ENCODE peak calls at places on chromosome 11, in five cellular contexts. L is uterus; K is GM12865; Z is AG08395; E is stimulated activated CD4-positive, alpha-beta T cell treated with anti-CD3 and anti-CD28 coated beads, TNF-alpha, amount 100 ng/mL, for 48 hours. P is an unnamed sample.

GRCh38 chr11:130816516-130816915 is 99.8 kb downstream of the SNX19 start:
- DNase-seq in Z (no peak), L (no peak), E (no peak), K (no peak), P (no peak)

GRCh38 chr11:114774599-114775365 is 96.5 kb downstream of the NXPE2 start:
- DNase-seq in Z (peak; percentile 39), E (no peak), L (no peak), K (peak; percentile 42), P (peak; percentile 70)

GRCh38 chr11:82899191-82899820 is 924 bp downstream of the PRCP start:
- DNase-seq in E (no peak), K (peak; percentile 24), Z (no peak), L (no peak), P (peak; percentile 88)

GRCh38 chr11:57214494-57214893 is 22.6 kb downstream of the APLNR start:
- DNase-seq in E (no peak), K (no peak), L (peak; percentile 46), Z (peak; percentile 88), P (no peak)

GRCh38 chr11:6855971-6856542 is 6.8 kb upstream of the OR10A2 start:
- DNase-seq in K (no peak), E (no peak), L (peak; percentile 15), Z (no peak), P (no peak)

GRCh38 chr11:94858012-94858705 is 90.0 kb downstream of the AMOTL1 start:
- DNase-seq in K (no peak), Z (no peak), L (no peak), E (no peak), P (no peak)

GRCh38 chr11:5556596-5557188 is 8.4 kb upstream of the OR52H1 start:
- DNase-seq in K (no peak), L (no peak), E (no peak), Z (no peak), P (no peak)

GRCh38 chr11:9827700-9828099 is 163.8 kb downstream of the SWAP70 start:
- DNase-seq in K (no peak), Z (no peak), L (no peak), E (no peak), P (no peak)

GRCh38 chr11:129933866-129934265 is 38.5 kb upstream of the NFRKB start:
- DNase-seq in E (no peak), L (no peak), Z (no peak), K (no peak), P (no peak)

GRCh38 chr11:82631722-82632630 is 101.7 kb downstream of the FAM181B start:
- DNase-seq in L (no peak), K (peak; percentile 69), Z (no peak), E (no peak), P (no peak)

GRCh38 chr11:118095493-118095892 is 8.7 kb upstream of the SMIM35 start:
- DNase-seq in K (no peak), E (no peak), Z (no peak), L (no peak), P (no peak)

GRCh38 chr11:57499983-57500461 is 15.5 kb downstream of the SLC43A1 start:
- DNase-seq in Z (no peak), L (no peak), E (no peak), K (no peak), P (no peak)

GRCh38 chr11:11640996-11641395 is 19.2 kb upstream of the GALNT18 start:
- DNase-seq in K (no peak), Z (no peak), L (no peak), E (no peak), P (no peak)

GRCh38 chr11:21894492-21894891 is 298.4 kb upstream of the ANO5 start:
- DNase-seq in L (no peak), E (no peak), K (no peak), Z (no peak), P (no peak)

GRCh38 chr11:119493712-119494111 is 70.7 kb upstream of the THY1 start:
- DNase-seq in Z (no peak), L (no peak), E (no peak), K (peak; percentile 33), P (peak; percentile 47)

GRCh38 chr11:94740083-94740974 is 27.8 kb upstream of the AMOTL1 start:
- DNase-seq in L (peak; percentile 53), Z (peak; percentile 69), K (no peak), E (no peak), P (peak; percentile 23)

GRCh38 chr11:66910016-66910415 is 48.2 kb downstream of the PC start:
- DNase-seq in L (no peak), K (no peak), E (no peak), Z (no peak), P (no peak)

GRCh38 chr11:33808228-33808828 is 34.0 kb upstream of the FBXO3 start:
- DNase-seq in K (peak; percentile 87), L (peak; percentile 86), E (peak; percentile 85), Z (peak; percentile 84), P (peak; percentile 85)

GRCh38 chr11:31487848-31488247 is 21.6 kb downstream of the IMMP1L start:
- DNase-seq in Z (peak; percentile 24), L (no peak), K (peak; percentile 30), E (no peak), P (peak; percentile 57)

GRCh38 chr11:12764187-12764914 is 90.1 kb downstream of the TEAD1 start:
- DNase-seq in Z (no peak), K (no peak), E (no peak), L (no peak), P (no peak)

GRCh38 chr11:59865031-59865430 is 1.3 kb downstream of the TCN1 start:
- DNase-seq in K (no peak), L (no peak), E (no peak), Z (no peak), P (no peak)

GRCh38 chr11:71463331-71464211 is 10.6 kb downstream of the NADSYN1 start:
- DNase-seq in K (no peak), E (no peak), Z (no peak), L (no peak), P (no peak)

GRCh38 chr11:73833067-73833466 is 43.6 kb downstream of the COA4 start:
- DNase-seq in E (no peak), Z (no peak), K (no peak), L (no peak), P (no peak)

GRCh38 chr11:121652982-121653381 is 200.2 kb upstream of the SORL1-AS1 start:
- DNase-seq in L (no peak), Z (no peak), K (no peak), E (no peak), P (no peak)

GRCh38 chr11:115085461-115086220 is 407.3 kb downstream of the NXPE2 start:
- DNase-seq in L (no peak), K (no peak), Z (no peak), E (no peak), P (no peak)

GRCh38 chr11:134691985-134692384 is 279.9 kb upstream of the B3GAT1 start:
- DNase-seq in K (no peak), E (no peak), L (no peak), Z (no peak), P (no peak)

GRCh38 chr11:13384837-13385417 is 78.1 kb downstream of the BTBD10 start:
- DNase-seq in K (peak; percentile 39), E (peak; percentile 1), L (no peak), Z (peak; percentile 58), P (peak; percentile 45)

GRCh38 chr11:61955031-61955415 is 4.9 kb downstream of the BEST1 start:
- DNase-seq in K (no peak), L (peak; percentile 83), Z (peak; percentile 84), E (no peak), P (peak; percentile 93)

GRCh38 chr11:30984827-30985226 is 384.7 kb downstream of the DCDC1 start:
- DNase-seq in E (no peak), K (no peak), Z (peak; percentile 50), L (no peak), P (no peak)

GRCh38 chr11:31060880-31061279 is 308.7 kb downstream of the DCDC1 start:
- DNase-seq in K (no peak), Z (peak; percentile 35), L (no peak), E (no peak), P (no peak)

P was measured in NB4.